ENCODE peak calls at places on chromosome 14, in seven cellular contexts. A, Y, X, L, Z, J and R are unnamed samples.
A peak's percentile ranks its signal among the peaks of the same experiment; 100 is the strongest.

GRCh38 chr14:26598081-26598671 is 343 bp upstream of the NOVA1 start:
- DNase-seq in A (peak; percentile 93), Y (peak; percentile 86), X (peak; percentile 87), L (peak; percentile 73), Z (peak; percentile 84), J (peak; percentile 88), R (peak; percentile 98)

GRCh38 chr14:105865266-105865903 is 339.0 kb downstream of the TMEM121 start:
- DNase-seq in A (no peak), Y (no peak), X (no peak), L (no peak), Z (no peak), J (peak; percentile 56), R (no peak)

GRCh38 chr14:61661471-61661988 is 33.8 kb upstream of the HIF1A start:
- DNase-seq in A (no peak), Y (no peak), X (peak; percentile 84), L (peak; percentile 89), Z (no peak), J (no peak), R (peak; percentile 77)

GRCh38 chr14:92607251-92607650 is 93.7 kb downstream of the RIN3 start:
- DNase-seq in A (no peak), Y (no peak), X (no peak), L (no peak), Z (no peak), J (no peak), R (no peak)

GRCh38 chr14:55383039-55383438 is 28.6 kb downstream of the ATG14 start:
- DNase-seq in A (no peak), Y (no peak), X (peak; percentile 87), L (peak; percentile 24), Z (no peak), J (peak; percentile 85), R (no peak)

GRCh38 chr14:62614117-62614516 is 431.1 kb downstream of the KCNH5 start:
- DNase-seq in A (no peak), Y (no peak), X (no peak), L (no peak), Z (no peak), J (no peak), R (no peak)

GRCh38 chr14:54117401-54117800 is 160.8 kb upstream of the BMP4 start:
- DNase-seq in A (no peak), Y (no peak), X (no peak), L (no peak), Z (no peak), J (no peak), R (no peak)

GRCh38 chr14:91300957-91301356 is 56.5 kb upstream of the GPR68 start:
- DNase-seq in A (no peak), Y (no peak), X (peak; percentile 45), L (no peak), Z (no peak), J (no peak), R (no peak)

GRCh38 chr14:95255487-95255886 is 64.2 kb downstream of the CLMN start:
- DNase-seq in A (peak; percentile 83), Y (peak; percentile 40), X (peak; percentile 79), L (peak; percentile 95), Z (peak; percentile 33), J (no peak), R (peak; percentile 83)

GRCh38 chr14:92558319-92558718 is 44.7 kb downstream of the RIN3 start:
- DNase-seq in A (no peak), Y (no peak), X (no peak), L (no peak), Z (no peak), J (no peak), R (no peak)

GRCh38 chr14:64114166-64114565 is 180.0 kb downstream of the ESR2 start:
- DNase-seq in A (no peak), Y (peak; percentile 79), X (no peak), L (peak; percentile 33), Z (no peak), J (peak; percentile 67), R (peak; percentile 43)

GRCh38 chr14:89845346-89845745 is 109.2 kb downstream of the EFCAB11 start:
- DNase-seq in A (peak; percentile 78), Y (no peak), X (peak; percentile 97), L (peak; percentile 84), Z (no peak), J (peak; percentile 67), R (peak; percentile 95)

GRCh38 chr14:35140718-35141581 is 18.6 kb downstream of the PRORP start:
- DNase-seq in A (no peak), Y (no peak), X (peak; percentile 15), L (peak; percentile 55), Z (no peak), J (no peak), R (peak; percentile 58)

GRCh38 chr14:50745401-50746058 is 77.4 kb upstream of the SAV1 start:
- DNase-seq in A (no peak), Y (no peak), X (no peak), L (no peak), Z (no peak), J (no peak), R (no peak)

GRCh38 chr14:75191100-75191499 is 14.7 kb upstream of the TMED10 start:
- DNase-seq in A (no peak), Y (no peak), X (no peak), L (no peak), Z (no peak), J (no peak), R (no peak)

GRCh38 chr14:20630340-20631022 is 11.0 kb downstream of the OR6S1 start:
- DNase-seq in A (peak; percentile 91), Y (no peak), X (peak; percentile 27), L (peak; percentile 57), Z (no peak), J (no peak), R (peak; percentile 52)

GRCh38 chr14:105849933-105850626 is 323.7 kb downstream of the TMEM121 start:
- DNase-seq in A (no peak), Y (peak; percentile 59), X (no peak), L (no peak), Z (no peak), J (peak; percentile 43), R (no peak)

GRCh38 chr14:90664911-90665695 is 151.1 kb downstream of the TTC7B start:
- DNase-seq in A (no peak), Y (no peak), X (no peak), L (no peak), Z (no peak), J (no peak), R (peak; percentile 28)

GRCh38 chr14:69716483-69717187 is 50.3 kb upstream of the SRSF5 start:
- DNase-seq in A (no peak), Y (no peak), X (peak; percentile 95), L (peak; percentile 99), Z (peak; percentile 42), J (peak; percentile 79), R (peak; percentile 98)

GRCh38 chr14:67240978-67241415 is 238 bp upstream of the PALS1 start:
- DNase-seq in A (peak; percentile 96), Y (peak; percentile 98), X (peak; percentile 97), L (peak; percentile 97), Z (peak; percentile 96), J (peak; percentile 98), R (peak; percentile 97)

GRCh38 chr14:92386637-92387036 is 63.7 kb downstream of the SLC24A4 start:
- DNase-seq in A (no peak), Y (no peak), X (no peak), L (no peak), Z (no peak), J (no peak), R (no peak)

DNA sequence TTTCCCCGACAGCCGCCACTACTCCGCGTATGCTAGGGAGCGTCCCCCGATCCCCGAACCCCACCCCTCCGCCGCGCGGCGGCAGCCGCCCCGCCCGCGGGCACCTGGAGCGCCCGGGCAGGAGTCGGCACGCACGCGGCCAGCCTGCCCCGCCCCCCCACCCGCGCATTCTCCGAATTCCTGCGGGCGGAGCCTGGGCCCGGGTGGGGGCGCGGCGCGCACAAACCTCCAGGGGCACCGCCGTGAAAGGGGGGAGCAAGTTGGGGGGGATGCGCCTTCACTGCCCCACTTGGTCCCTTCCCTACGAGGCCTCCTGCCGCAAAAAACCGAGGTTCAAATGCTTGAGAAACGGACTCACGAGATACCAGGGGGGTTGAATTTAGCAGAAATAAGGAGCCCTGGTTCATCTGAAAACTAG is 1.7 kb downstream of the AJUBA start:
- DNase-seq in A (peak; percentile 58), Y (no peak), X (peak; percentile 47), L (no peak), Z (no peak), J (peak; percentile 72), R (peak; percentile 27)
- H3K4me3 ChIP-seq in A (peak overlapping the region; percentile 89), Y (peak overlapping the region; percentile 94), X (peak overlapping the region; percentile 87), L (peak overlapping the region; percentile 70), Z (peak overlapping the region; percentile 61), J (peak overlapping the region; percentile 81), R (peak overlapping the region; percentile 81)

GRCh38 chr14:86035882-86036281 is 505.9 kb downstream of the FLRT2 start:
- DNase-seq in A (peak; percentile 31), Y (no peak), X (no peak), L (peak; percentile 37), Z (no peak), J (no peak), R (peak; percentile 27)

DNA sequence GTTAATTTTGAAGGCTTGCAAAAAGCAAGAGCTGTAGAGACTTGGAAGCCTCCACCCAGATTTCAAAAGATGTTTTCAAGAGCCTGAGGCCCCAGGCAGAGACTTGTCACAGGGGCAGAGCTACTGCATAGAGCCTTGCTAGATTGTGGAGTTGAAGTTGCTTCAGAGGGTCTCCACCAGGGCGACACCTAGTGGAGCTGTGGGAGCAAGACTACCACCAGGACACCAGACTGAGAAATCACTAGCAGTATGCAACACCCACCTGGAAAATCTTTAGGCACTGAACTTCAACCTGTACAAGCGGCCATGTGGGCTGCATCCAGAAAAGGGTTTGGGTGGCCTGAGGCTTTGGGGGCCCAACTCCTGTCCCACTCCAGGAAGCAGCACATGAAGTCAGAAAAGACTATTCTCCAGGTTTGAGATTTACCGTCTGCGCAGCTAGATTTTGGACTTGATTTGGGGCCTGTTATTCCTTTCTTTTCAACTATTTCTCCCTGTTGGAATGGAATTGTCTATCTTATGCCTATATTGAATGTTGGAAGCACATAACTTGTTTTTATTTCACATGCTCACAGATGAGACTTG is 508.5 kb downstream of the FLRT2 start:
- DNase-seq in A (peak; percentile 41), Y (no peak), X (peak; percentile 33), L (peak; percentile 88), Z (peak; percentile 20), J (no peak), R (peak; percentile 76)
- TF ChIP-seq CTCF in A (peak; percentile 20), Y (no peak), X (peak; percentile 61), L (peak; percentile 92), Z (no peak), J (no peak), R (peak; percentile 91)

GRCh38 chr14:93970589-93970966 is 5.8 kb downstream of the ASB2 start:
- DNase-seq in A (peak; percentile 37), Y (no peak), X (no peak), L (no peak), Z (no peak), J (no peak), R (peak; percentile 21)
- H3K4me3 ChIP-seq in A (no peak overlapping the region), Y (peak overlapping the region; percentile 65), X (peak overlapping the region; percentile 35), L (no peak overlapping the region), Z (peak overlapping the region; percentile 26), J (peak overlapping the region; percentile 68), R (no peak overlapping the region)

GRCh38 chr14:76966535-76966934 is 62.0 kb downstream of the IRF2BPL start:
- DNase-seq in A (no peak), Y (no peak), X (no peak), L (no peak), Z (no peak), J (no peak), R (no peak)

GRCh38 chr14:76964695-76965094 is 63.8 kb downstream of the IRF2BPL start:
- DNase-seq in A (no peak), Y (no peak), X (no peak), L (no peak), Z (no peak), J (no peak), R (no peak)

GRCh38 chr14:76965232-76965631 is 63.3 kb downstream of the IRF2BPL start:
- DNase-seq in A (no peak), Y (no peak), X (no peak), L (no peak), Z (no peak), J (no peak), R (no peak)

GRCh38 chr14:76967788-76968187 is 60.7 kb downstream of the IRF2BPL start:
- DNase-seq in A (no peak), Y (no peak), X (no peak), L (no peak), Z (no peak), J (no peak), R (no peak)

GRCh38 chr14:76968621-76969063 is 59.9 kb downstream of the IRF2BPL start:
- DNase-seq in A (no peak), Y (no peak), X (no peak), L (no peak), Z (no peak), J (no peak), R (no peak)
- TF ChIP-seq CTCF in A (no peak), Y (no peak), X (no peak), L (no peak), Z (no peak), J (no peak), R (no peak)